ENCODE peak calls at places on chromosomes 5 and 9, in seven cellular contexts. Z, F, H, N, T, A and P are unnamed samples.
A peak's percentile ranks its signal among the peaks of the same experiment; 100 is the strongest.

GRCh38 chr9:110261631-110262030 is 5.3 kb upstream of the TXN start:
- DNase-seq in Z (no peak), F (no peak), H (no peak), N (no peak), T (no peak), A (no peak), P (no peak)

GRCh38 chr5:137735531-137736284 is at the start of gene KLHL3:
- DNase-seq in Z (peak; percentile 46), F (peak; percentile 24), H (peak; percentile 72), N (peak; percentile 32), T (peak; percentile 46), A (no peak), P (peak; percentile 60)

GRCh38 chr5:123502120-123502519 is 9.9 kb upstream of the CSNK1G3 start:
- DNase-seq in Z (no peak), F (no peak), H (no peak), N (no peak), T (no peak), A (no peak), P (no peak)

GRCh38 chr5:123089572-123089970 is 530 bp downstream of the PRDM6 start:
- DNase-seq in Z (no peak), F (no peak), H (no peak), N (peak; percentile 70), T (no peak), A (no peak), P (no peak)

GRCh38 chr5:148913985-148914421 is 87.6 kb downstream of the ADRB2 start:
- DNase-seq in Z (no peak), F (no peak), H (peak; percentile 96), N (no peak), T (no peak), A (no peak), P (no peak)

GRCh38 chr9:129570450-129571297 is 50.2 kb downstream of the C9orf50 start:
- DNase-seq in Z (no peak), F (no peak), H (peak; percentile 80), N (peak; percentile 76), T (peak; percentile 71), A (peak; percentile 76), P (peak; percentile 55)

GRCh38 chr9:35333551-35333950 is 156.4 kb upstream of the RUSC2 start:
- DNase-seq in Z (no peak), F (no peak), H (peak; percentile 67), N (no peak), T (no peak), A (no peak), P (no peak)

GRCh38 chr9:98913705-98914104 is 30.0 kb upstream of the COL15A1 start:
- DNase-seq in Z (no peak), F (no peak), H (no peak), N (no peak), T (no peak), A (no peak), P (no peak)

GRCh38 chr9:81720450-81721086 is 31.2 kb upstream of the TLE1 start:
- DNase-seq in Z (no peak), F (no peak), H (peak; percentile 73), N (no peak), T (no peak), A (no peak), P (no peak)

GRCh38 chr5:176407456-176408244 is 8.7 kb downstream of the CLTB start:
- DNase-seq in Z (no peak), F (no peak), H (no peak), N (no peak), T (no peak), A (no peak), P (no peak)

GRCh38 chr5:140220698-140221064 is 45.7 kb downstream of the CYSTM1 start:
- DNase-seq in Z (no peak), F (no peak), H (no peak), N (no peak), T (no peak), A (no peak), P (no peak)

GRCh38 chr5:62134811-62135210 is 171.2 kb upstream of the KIF2A start:
- DNase-seq in Z (no peak), F (no peak), H (no peak), N (no peak), T (no peak), A (no peak), P (no peak)

GRCh38 chr5:81849769-81850367 is 99.0 kb upstream of the SSBP2 start:
- DNase-seq in Z (no peak), F (no peak), H (no peak), N (no peak), T (no peak), A (no peak), P (peak; percentile 31)

GRCh38 chr9:38681747-38682227 is 38.1 kb downstream of the FAM240B start:
- DNase-seq in Z (no peak), F (no peak), H (peak; percentile 88), N (no peak), T (no peak), A (no peak), P (no peak)

GRCh38 chr9:5111696-5112095 is 73.7 kb downstream of the INSL6 start:
- DNase-seq in Z (no peak), F (no peak), H (no peak), N (no peak), T (no peak), A (no peak), P (no peak)

GRCh38 chr5:33691846-33692245 is 199.9 kb downstream of the ADAMTS12 start:
- DNase-seq in Z (no peak), F (no peak), H (no peak), N (no peak), T (no peak), A (no peak), P (no peak)

GRCh38 chr5:72599519-72600400 is 92.5 kb upstream of the ZNF366 start:
- DNase-seq in Z (no peak), F (no peak), H (peak; percentile 53), N (no peak), T (no peak), A (no peak), P (no peak)

DNA sequence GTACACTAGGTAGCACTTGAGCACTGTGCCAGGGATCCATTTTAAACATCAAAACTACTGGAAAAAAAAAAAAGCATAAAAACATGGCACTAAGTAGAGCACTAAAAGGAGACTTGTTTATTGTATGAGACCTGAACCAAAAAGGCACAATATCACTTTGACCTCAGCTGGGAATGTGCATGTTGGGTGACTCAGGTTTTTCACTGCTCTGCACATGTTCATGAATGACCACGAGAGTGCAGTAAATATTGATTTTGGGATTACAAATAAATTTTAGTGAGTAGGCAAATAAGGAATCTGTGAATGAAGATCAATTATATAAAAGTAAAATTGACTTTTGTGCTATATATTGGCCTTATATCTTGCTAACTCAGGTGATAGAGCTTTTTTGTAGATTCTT is 11.8 kb downstream of the RMI1 start:
- DNase-seq in Z (no peak), F (no peak), H (peak; percentile 64), N (no peak), T (no peak), A (peak; percentile 15), P (no peak)
- TF ChIP-seq CTCF in Z (no peak), F (no peak), H (peak; percentile 46), N (no peak), T (no peak), A (peak; percentile 19), P (no peak)

DNA sequence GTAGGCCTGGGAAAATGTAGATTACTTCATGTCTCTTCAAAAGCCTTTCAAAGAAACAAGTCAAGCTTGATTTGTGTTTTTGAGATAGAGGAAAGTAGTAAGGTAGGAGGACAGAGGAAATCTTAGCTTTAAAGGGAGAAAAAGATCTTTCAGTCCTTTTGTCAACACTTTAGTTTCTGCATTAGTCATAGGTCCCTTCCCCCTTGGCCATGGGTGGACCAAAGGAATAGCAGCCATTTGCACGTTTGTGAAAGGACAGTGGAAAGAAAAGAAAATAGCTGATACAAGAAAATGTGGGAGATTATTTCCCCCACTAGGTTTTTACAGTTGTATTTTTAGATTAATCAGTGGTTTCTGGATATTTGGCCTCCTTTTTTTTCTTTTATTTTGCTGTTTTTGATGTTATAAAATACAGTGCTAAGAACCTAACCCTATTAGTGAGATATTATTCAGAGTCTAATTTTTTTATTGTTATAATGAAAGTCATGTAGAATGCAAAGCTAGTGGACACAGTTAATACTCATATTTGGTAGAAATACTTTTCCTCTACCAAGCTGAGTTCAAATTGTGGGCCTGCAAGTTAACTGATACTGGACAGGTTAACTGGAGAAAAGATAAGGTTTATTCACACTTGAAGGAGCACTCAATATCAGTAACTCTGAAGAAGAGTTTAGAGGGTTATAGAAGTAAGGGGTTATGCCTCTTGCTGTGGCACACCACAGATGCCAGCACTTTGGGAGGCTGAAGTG is 121.7 kb upstream of the GRHPR start:
- DNase-seq in Z (no peak), F (no peak), H (peak; percentile 5), N (no peak), T (no peak), A (peak; percentile 60), P (no peak)
- H3K27ac ChIP-seq in Z (no peak overlapping the region), F (no peak overlapping the region), H (no peak overlapping the region), N (no peak overlapping the region), T (no peak overlapping the region), A (peak overlapping the region; percentile 79), P (no peak overlapping the region)

GRCh38 chr9:117691367-117691766 is 12.8 kb upstream of the TLR4 start:
- DNase-seq in Z (no peak), F (no peak), H (no peak), N (no peak), T (no peak), A (no peak), P (no peak)
- H3K4me3 ChIP-seq in Z (no peak overlapping the region), F (no peak overlapping the region), H (no peak overlapping the region), N (no peak overlapping the region), T (no peak overlapping the region), A (no peak overlapping the region), P (no peak overlapping the region)

GRCh38 chr9:130740218-130741023 is 46.8 kb downstream of the EXOSC2 start:
- DNase-seq in Z (no peak), F (no peak), H (no peak), N (no peak), T (no peak), A (peak; percentile 50), P (no peak)

GRCh38 chr9:130739081-130739480 is 45.5 kb downstream of the EXOSC2 start:
- DNase-seq in Z (no peak), F (no peak), H (no peak), N (no peak), T (no peak), A (peak; percentile 39), P (no peak)

GRCh38 chr9:130741831-130742449 is 48.4 kb downstream of the EXOSC2 start:
- DNase-seq in Z (no peak), F (no peak), H (peak; percentile 62), N (no peak), T (no peak), A (peak; percentile 49), P (no peak)

GRCh38 chr9:130743644-130744043 is 50.1 kb downstream of the EXOSC2 start:
- DNase-seq in Z (no peak), F (no peak), H (no peak), N (no peak), T (no peak), A (peak; percentile 54), P (no peak)

DNA sequence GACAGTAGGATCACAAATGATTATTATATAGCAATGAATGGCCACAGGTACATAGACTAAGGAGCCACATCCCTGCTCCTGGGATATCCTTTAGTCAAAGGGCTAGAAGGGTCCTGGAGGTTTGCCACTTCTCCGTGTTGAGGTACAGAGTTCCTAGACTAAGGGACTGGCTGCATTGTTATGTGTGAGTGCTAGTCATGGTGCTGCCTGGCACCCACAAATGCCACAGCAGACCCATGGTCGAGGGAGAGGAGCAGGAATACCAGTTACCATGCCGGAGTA is 47.4 kb downstream of the EXOSC2 start:
- DNase-seq in Z (no peak), F (no peak), H (no peak), N (no peak), T (no peak), A (peak; percentile 56), P (no peak)
- TF ChIP-seq CTCF in Z (no peak), F (no peak), H (no peak), N (no peak), T (no peak), A (no peak), P (no peak)